ENCODE peak calls at places on chromosomes 3 and 15, in six cellular contexts. Y, C, H, V, O and K are unnamed samples.

GRCh38 chr15:30073915-30074314 is 8.8 kb upstream of the GOLGA8J start:
- DNase-seq in Y (no peak), C (no peak), H (no peak), V (peak), O (no peak), K (no peak)

GRCh38 chr3:27487383-27487782 is 3.2 kb upstream of the SLC4A7 start:
- DNase-seq in Y (no peak), C (no peak), H (no peak), V (no peak), O (no peak), K (no peak)

GRCh38 chr15:89566141-89566540 is 9.1 kb upstream of the TICRR start:
- DNase-seq in Y (no peak), C (no peak), H (no peak), V (no peak), O (no peak), K (no peak)

GRCh38 chr3:45664558-45664957 is 24.6 kb upstream of the SACM1L start:
- DNase-seq in Y (no peak), C (no peak), H (no peak), V (no peak), O (no peak), K (no peak)

GRCh38 chr3:38726751-38727150 is 77.3 kb upstream of the SCN5A start:
- DNase-seq in Y (no peak), C (no peak), H (no peak), V (no peak), O (no peak), K (no peak)

GRCh38 chr3:142953443-142953842 is 10.0 kb downstream of the PAQR9 start:
- DNase-seq in Y (no peak), C (no peak), H (no peak), V (no peak), O (no peak), K (no peak)

GRCh38 chr3:162295323-162295983 is 798.8 kb downstream of the OTOL1 start:
- DNase-seq in Y (peak), C (no peak), H (no peak), V (peak), O (peak), K (peak)

GRCh38 chr15:57476533-57476975 is 100.2 kb downstream of the CGNL1 start:
- DNase-seq in Y (no peak), C (no peak), H (no peak), V (peak), O (peak), K (peak)

GRCh38 chr3:148839805-148840204 is 12.2 kb downstream of the CPB1 start:
- DNase-seq in Y (no peak), C (no peak), H (no peak), V (no peak), O (no peak), K (no peak)

GRCh38 chr3:149003653-149004305 is 12.4 kb downstream of the GYG1 start:
- DNase-seq in Y (no peak), C (no peak), H (no peak), V (peak), O (peak), K (no peak)

GRCh38 chr15:68385671-68386586 is 46.0 kb downstream of the ITGA11 start:
- DNase-seq in Y (no peak), C (peak), H (peak), V (no peak), O (no peak), K (no peak)

GRCh38 chr3:107450254-107450653 is 72.5 kb upstream of the BBX start:
- DNase-seq in Y (no peak), C (no peak), H (no peak), V (peak), O (peak), K (peak)

GRCh38 chr3:147378186-147378503 is 28.2 kb downstream of the ZIC4 start:
- DNase-seq in Y (no peak), C (no peak), H (no peak), V (no peak), O (no peak), K (no peak)

GRCh38 chr3:125684199-125684598 is 88.9 kb upstream of the OSBPL11 start:
- DNase-seq in Y (no peak), C (peak), H (no peak), V (no peak), O (peak), K (no peak)

GRCh38 chr3:119786409-119786808 is 4.5 kb downstream of the NR1I2 start:
- DNase-seq in Y (no peak), C (no peak), H (no peak), V (no peak), O (no peak), K (no peak)

GRCh38 chr15:45669422-45669821 is 34.6 kb downstream of the SQOR start:
- DNase-seq in Y (no peak), C (no peak), H (no peak), V (no peak), O (no peak), K (no peak)

GRCh38 chr15:33031324-33031736 is 163.2 kb downstream of the FMN1 start:
- DNase-seq in Y (no peak), C (peak), H (no peak), V (peak), O (peak), K (peak)

GRCh38 chr3:136805795-136806194 is 13.1 kb upstream of the SLC35G2 start:
- DNase-seq in Y (no peak), C (no peak), H (no peak), V (no peak), O (no peak), K (no peak)

GRCh38 chr3:171873561-171873960 is 30.4 kb downstream of the TMEM212 start:
- DNase-seq in Y (no peak), C (no peak), H (no peak), V (no peak), O (peak), K (peak)

GRCh38 chr3:128805771-128806170 is 73.6 kb upstream of the ACAD9 start:
- DNase-seq in Y (no peak), C (no peak), H (no peak), V (peak), O (peak), K (no peak)

GRCh38 chr15:41583795-41584194 is 24.8 kb downstream of the TYRO3 start:
- DNase-seq in Y (no peak), C (no peak), H (no peak), V (no peak), O (no peak), K (no peak)

GRCh38 chr3:32453346-32453745 is 49.3 kb downstream of the CMTM6 start:
- DNase-seq in Y (peak), C (no peak), H (peak), V (no peak), O (peak), K (peak)

GRCh38 chr3:38257583-38257982 is 8.0 kb upstream of the SLC22A13 start:
- DNase-seq in Y (no peak), C (no peak), H (no peak), V (no peak), O (peak), K (no peak)

GRCh38 chr3:64623125-64623524 is 64.7 kb downstream of the ADAMTS9 start:
- DNase-seq in Y (no peak), C (no peak), H (no peak), V (peak), O (peak), K (no peak)

GRCh38 chr15:61731081-61731480 is 329.2 kb downstream of the VPS13C start:
- DNase-seq in Y (no peak), C (no peak), H (no peak), V (no peak), O (no peak), K (no peak)

GRCh38 chr3:184748219-184749135 is 36.6 kb upstream of the MAGEF1 start:
- DNase-seq in Y (no peak), C (peak), H (no peak), V (peak), O (peak), K (no peak)

GRCh38 chr15:86040360-86041095 is 39.1 kb upstream of the AGBL1 start:
- DNase-seq in Y (no peak), C (no peak), H (no peak), V (no peak), O (no peak), K (no peak)

GRCh38 chr15:86034904-86035303 is 44.8 kb upstream of the AGBL1 start:
- DNase-seq in Y (no peak), C (no peak), H (no peak), V (no peak), O (no peak), K (no peak)

GRCh38 chr15:86036243-86036642 is 43.4 kb upstream of the AGBL1 start:
- DNase-seq in Y (no peak), C (no peak), H (no peak), V (no peak), O (no peak), K (no peak)

DNA sequence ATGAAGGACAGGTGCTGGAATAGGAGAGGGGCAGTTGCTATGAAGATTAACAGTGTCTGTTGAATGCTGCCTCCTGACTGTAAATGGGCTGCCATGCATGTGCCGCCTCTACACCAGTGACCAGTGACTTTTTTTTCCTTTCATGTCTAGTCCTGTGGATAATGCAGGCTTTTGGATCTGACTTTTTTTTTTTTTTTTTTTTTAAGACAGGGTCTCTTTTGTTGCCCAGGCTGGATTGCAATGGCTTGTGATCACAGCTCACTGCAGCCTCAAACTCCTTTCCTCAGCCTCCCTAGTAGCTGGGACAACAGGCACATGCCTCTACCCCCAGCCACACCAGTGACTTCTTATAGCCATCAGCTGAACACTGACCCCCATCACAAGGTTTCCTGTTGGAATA is 41.2 kb upstream of the AGBL1 start:
- DNase-seq in Y (no peak), C (no peak), H (no peak), V (no peak), O (no peak), K (no peak)
- TF ChIP-seq CTCF in Y (no peak), C (no peak), H (no peak), V (no peak), O (no peak), K (no peak)

DNA sequence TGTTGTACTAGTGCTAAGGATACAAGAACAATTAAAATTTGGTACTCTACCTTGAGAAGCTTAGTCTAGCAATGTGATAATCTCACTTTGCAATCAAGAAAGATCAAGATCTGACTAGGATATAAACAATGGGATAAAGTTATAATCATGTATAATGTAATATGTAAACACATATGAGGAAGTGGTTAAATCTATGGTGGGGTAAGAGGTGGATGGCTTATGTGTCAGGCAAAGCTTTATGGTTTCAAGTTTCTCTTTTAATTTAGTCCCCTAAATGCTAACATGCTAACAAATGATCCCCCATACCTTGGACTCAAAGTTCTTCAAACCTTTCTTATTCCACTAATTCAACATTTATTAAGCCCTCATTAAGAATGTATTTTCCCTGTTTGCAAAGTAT is 2.5 kb downstream of the RSL24D1 start:
- DNase-seq in Y (no peak), C (no peak), H (no peak), V (no peak), O (no peak), K (no peak)
- H3K4me3 ChIP-seq in Y (no peak), C (no peak), H (no peak), V (peak), O (peak), K (no peak)

DNA sequence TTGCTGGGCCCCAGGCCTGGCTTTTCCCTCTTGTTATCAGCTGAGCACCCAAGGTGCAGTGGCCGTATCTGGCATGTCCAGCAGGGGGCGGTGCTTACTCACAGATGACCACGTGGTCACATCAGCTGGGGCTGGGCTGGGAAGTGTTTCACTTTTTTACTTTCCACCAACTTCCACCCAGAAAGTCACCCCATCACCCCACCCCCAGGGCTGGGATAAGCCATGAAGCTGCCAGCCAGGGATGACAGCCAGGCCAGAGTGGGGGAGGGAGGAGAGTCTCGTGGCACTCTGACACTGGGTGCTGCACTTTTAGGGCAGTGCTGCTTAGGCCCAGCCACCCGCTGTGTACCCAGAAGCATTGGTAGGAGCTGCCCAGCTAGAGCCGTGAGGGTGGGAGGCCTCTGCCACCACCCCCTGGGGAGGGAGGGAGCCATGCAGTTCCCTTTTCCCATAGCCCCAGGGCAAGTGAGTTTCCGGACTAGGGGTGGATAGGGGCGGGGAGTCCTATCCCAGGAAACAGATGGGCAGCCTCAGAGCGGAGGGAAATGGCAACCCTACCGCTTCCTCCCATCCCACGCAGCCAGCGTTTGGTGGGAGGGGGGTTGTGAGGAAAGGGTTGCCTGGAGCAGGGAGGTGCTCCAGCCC is 6.1 kb downstream of the PPCDC start:
- DNase-seq in Y (peak), C (peak), H (peak), V (peak), O (peak), K (peak)
- TF ChIP-seq CTCF in Y (peak), C (peak), H (peak), V (peak), O (peak), K (peak)

DNA sequence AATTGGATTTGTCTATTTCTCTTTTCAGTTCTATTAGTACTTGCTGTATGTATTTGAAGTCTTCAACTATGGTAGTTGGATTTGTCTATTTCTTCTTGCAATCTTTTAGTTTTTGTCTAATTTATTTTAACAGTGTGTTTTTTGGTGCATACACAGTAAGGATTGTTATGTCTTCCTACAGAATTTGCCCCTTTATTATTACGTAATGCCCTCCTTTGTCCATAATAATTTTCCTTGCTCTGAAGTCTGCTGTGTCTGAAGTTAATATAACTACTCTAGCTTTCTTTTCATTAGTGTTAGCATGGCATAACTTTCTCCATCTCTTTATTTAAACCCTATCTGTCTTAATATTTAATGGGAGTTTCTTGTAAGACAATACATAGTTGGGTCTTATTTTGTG is 105.1 kb upstream of the STT3B start:
- DNase-seq in Y (no peak), C (no peak), H (no peak), V (no peak), O (no peak), K (no peak)
- H3K4me3 ChIP-seq in Y (no peak), C (no peak), H (no peak), V (no peak), O (no peak), K (no peak)